ENCODE peak calls at places on chromosome 14, in four cellular contexts. N, B, X and E are unnamed samples.

GRCh38 chr14:38202444-38203191 is 5.1 kb upstream of the SSTR1 start:
- DNase-seq in N (no peak), B (no peak), X (no peak), E (no peak)

GRCh38 chr14:61458766-61459165 is 137.4 kb downstream of the PRKCH start:
- DNase-seq in N (no peak), B (no peak), X (no peak), E (no peak)

GRCh38 chr14:91968280-91968679 is 20.8 kb upstream of the FBLN5 start:
- DNase-seq in N (no peak), B (no peak), X (no peak), E (no peak)

GRCh38 chr14:24367506-24368214 is at the start of gene NFATC4:
- DNase-seq in N (peak), B (no peak), X (peak), E (peak)

GRCh38 chr14:100584056-100585031 is 2.9 kb downstream of the BEGAIN start:
- DNase-seq in N (no peak), B (no peak), X (peak), E (no peak)

GRCh38 chr14:66804141-66804540 is 296.2 kb downstream of the GPHN start:
- DNase-seq in N (no peak), B (no peak), X (no peak), E (no peak)

GRCh38 chr14:54776361-54777001 is 126.1 kb downstream of the GCH1 start:
- DNase-seq in N (peak), B (no peak), X (no peak), E (peak)

GRCh38 chr14:24325963-24326362 is 8.9 kb downstream of the ADCY4 start:
- DNase-seq in N (no peak), B (no peak), X (no peak), E (no peak)

GRCh38 chr14:106843951-106844483 is 1317.6 kb downstream of the TMEM121 start:
- DNase-seq in N (no peak), B (no peak), X (no peak), E (peak)

GRCh38 chr14:81062816-81063215 is 107.4 kb downstream of the TSHR start:
- DNase-seq in N (no peak), B (no peak), X (no peak), E (peak)

GRCh38 chr14:64440494-64440893 is 24.8 kb upstream of the AKAP5 start:
- DNase-seq in N (peak), B (no peak), X (no peak), E (no peak)

GRCh38 chr14:56119221-56119967 is 1.2 kb downstream of the PELI2 start:
- DNase-seq in N (peak), B (no peak), X (peak), E (peak)

GRCh38 chr14:98903371-98903770 is 368.6 kb downstream of the BCL11B start:
- DNase-seq in N (no peak), B (peak), X (no peak), E (no peak)

GRCh38 chr14:54682578-54682977 is 115.7 kb downstream of the SAMD4A start:
- DNase-seq in N (no peak), B (no peak), X (no peak), E (no peak)

GRCh38 chr14:74619672-74620131 is 7.7 kb upstream of the LTBP2 start:
- DNase-seq in N (peak), B (peak), X (no peak), E (peak)

GRCh38 chr14:100902792-100903191 is 730 bp downstream of the RTL1 start:
- DNase-seq in N (no peak), B (no peak), X (no peak), E (no peak)

GRCh38 chr14:103217538-103217937 is 94.3 kb downstream of the TNFAIP2 start:
- DNase-seq in N (no peak), B (no peak), X (no peak), E (no peak)

GRCh38 chr14:54529811-54530210 is 20.1 kb downstream of the CGRRF1 start:
- DNase-seq in N (peak), B (no peak), X (no peak), E (no peak)

GRCh38 chr14:53956427-53957201 is at the start of gene BMP4:
- DNase-seq in N (no peak), B (no peak), X (peak), E (peak)

GRCh38 chr14:39372656-39373055 is 59.6 kb downstream of the FBXO33 start:
- DNase-seq in N (peak), B (no peak), X (no peak), E (no peak)

GRCh38 chr14:31994391-31995033 is 82.6 kb upstream of the ARHGAP5 start:
- DNase-seq in N (no peak), B (no peak), X (no peak), E (no peak)

GRCh38 chr14:73295198-73295796 is 58.0 kb downstream of the PAPLN start:
- DNase-seq in N (peak), B (peak), X (no peak), E (peak)

GRCh38 chr14:74019743-74020142 is 594 bp downstream of the BBOF1 start:
- DNase-seq in N (peak), B (no peak), X (no peak), E (no peak)

GRCh38 chr14:77040995-77041744 is 12.7 kb upstream of the IRF2BPL start:
- DNase-seq in N (no peak), B (no peak), X (no peak), E (peak)

GRCh38 chr14:48275301-48275700 is 599.9 kb upstream of the MDGA2 start:
- DNase-seq in N (no peak), B (no peak), X (no peak), E (no peak)

GRCh38 chr14:105582639-105583038 is 56.3 kb downstream of the TMEM121 start:
- DNase-seq in N (peak), B (no peak), X (no peak), E (no peak)

GRCh38 chr14:81193924-81194633 is 26.7 kb downstream of the GTF2A1 start:
- DNase-seq in N (no peak), B (no peak), X (no peak), E (no peak)

GRCh38 chr14:92729632-92730358 is 18.6 kb downstream of the LGMN start:
- DNase-seq in N (peak), B (peak), X (no peak), E (no peak)

GRCh38 chr14:99575043-99576023 is 28.7 kb downstream of the CCDC85C start:
- DNase-seq in N (peak), B (peak), X (no peak), E (peak)

GRCh38 chr14:87252103-87252502 is 740.9 kb downstream of the GALC start:
- DNase-seq in N (no peak), B (no peak), X (no peak), E (no peak)

GRCh38 chr14:98962118-98962517 is 309.9 kb downstream of the BCL11B start:
- DNase-seq in N (no peak), B (no peak), X (no peak), E (no peak)

GRCh38 chr14:54209501-54210231 is 187.1 kb upstream of the CDKN3 start:
- DNase-seq in N (peak), B (no peak), X (no peak), E (no peak)

GRCh38 chr14:103908580-103908979 is 19.7 kb upstream of the TDRD9 start:
- DNase-seq in N (no peak), B (no peak), X (no peak), E (no peak)

GRCh38 chr14:68877993-68878575 is 85.2 kb upstream of the ZFP36L1 start:
- DNase-seq in N (no peak), B (no peak), X (no peak), E (no peak)

GRCh38 chr14:58829594-58829993 is 191.8 kb downstream of the DACT1 start:
- DNase-seq in N (no peak), B (peak), X (no peak), E (peak)

GRCh38 chr14:100747021-100747586 is 20.4 kb downstream of the DLK1 start:
- DNase-seq in N (peak), B (peak), X (no peak), E (peak)

GRCh38 chr14:92425101-92425500 is 88.5 kb upstream of the RIN3 start:
- DNase-seq in N (peak), B (peak), X (no peak), E (no peak)

GRCh38 chr14:77148510-77149231 is 7.1 kb upstream of the ZDHHC22 start:
- DNase-seq in N (no peak), B (no peak), X (no peak), E (no peak)

GRCh38 chr14:91035855-91036254 is 24.6 kb downstream of the RPS6KA5 start:
- DNase-seq in N (no peak), B (no peak), X (no peak), E (no peak)

DNA sequence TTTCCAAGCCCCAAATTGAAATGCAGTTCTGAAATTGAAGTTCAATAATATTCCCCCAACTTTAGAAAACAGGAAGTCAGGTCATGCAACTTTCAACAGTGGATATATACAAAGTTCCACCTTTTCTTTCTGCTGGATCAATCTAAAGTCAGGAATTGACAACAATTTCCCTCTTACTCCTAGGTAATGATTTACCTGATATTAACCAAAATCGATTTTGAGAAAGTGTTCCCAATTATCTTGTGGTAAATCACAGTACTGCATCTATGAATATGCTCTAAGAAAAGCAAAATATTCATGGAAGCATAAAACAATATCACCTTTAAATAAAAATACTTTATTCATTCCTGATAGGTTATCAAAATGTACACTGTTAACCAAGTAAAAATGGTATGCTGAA is 28.4 kb downstream of the BDKRB1 start:
- DNase-seq in N (no peak), B (no peak), X (no peak), E (no peak)
- TF ChIP-seq CTCF in N (no peak), B (no peak), X (no peak), E (peak)

GRCh38 chr14:35438910-35439713 is 34.6 kb upstream of the NFKBIA start:
- DNase-seq in N (no peak), B (peak), X (no peak), E (no peak)
- TF ChIP-seq CTCF in N (peak), B (peak), X (peak), E (no peak)

GRCh38 chr14:97180304-97181200 is 383.4 kb downstream of the VRK1 start:
- DNase-seq in N (peak), B (peak), X (no peak), E (no peak)

GRCh38 chr14:97179573-97179972 is 382.4 kb downstream of the VRK1 start:
- DNase-seq in N (no peak), B (no peak), X (no peak), E (no peak)

GRCh38 chr14:97187916-97188315 is 390.7 kb downstream of the VRK1 start:
- DNase-seq in N (no peak), B (no peak), X (no peak), E (no peak)

DNA sequence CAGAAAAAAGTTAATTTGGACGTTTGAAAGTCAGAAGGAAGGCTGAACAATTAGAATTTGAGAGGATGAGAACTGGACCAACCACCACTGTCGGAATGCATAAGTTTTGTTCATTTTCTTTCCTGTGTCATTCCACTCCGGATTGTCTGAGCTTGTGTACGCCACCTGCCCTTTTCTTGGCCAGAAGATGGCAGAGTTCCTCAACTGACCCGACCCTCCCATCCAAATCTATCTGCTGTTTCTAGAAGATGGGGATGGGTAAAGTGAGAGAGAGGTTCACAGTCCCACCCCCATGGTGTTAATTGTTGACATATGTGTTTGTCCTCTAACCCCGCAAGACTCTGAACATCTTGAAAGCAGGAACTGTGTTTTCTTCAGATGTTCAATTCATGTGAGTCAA is 388.0 kb downstream of the VRK1 start:
- DNase-seq in N (peak), B (peak), X (no peak), E (no peak)
- TF ChIP-seq CTCF in N (peak), B (peak), X (peak), E (no peak)

DNA sequence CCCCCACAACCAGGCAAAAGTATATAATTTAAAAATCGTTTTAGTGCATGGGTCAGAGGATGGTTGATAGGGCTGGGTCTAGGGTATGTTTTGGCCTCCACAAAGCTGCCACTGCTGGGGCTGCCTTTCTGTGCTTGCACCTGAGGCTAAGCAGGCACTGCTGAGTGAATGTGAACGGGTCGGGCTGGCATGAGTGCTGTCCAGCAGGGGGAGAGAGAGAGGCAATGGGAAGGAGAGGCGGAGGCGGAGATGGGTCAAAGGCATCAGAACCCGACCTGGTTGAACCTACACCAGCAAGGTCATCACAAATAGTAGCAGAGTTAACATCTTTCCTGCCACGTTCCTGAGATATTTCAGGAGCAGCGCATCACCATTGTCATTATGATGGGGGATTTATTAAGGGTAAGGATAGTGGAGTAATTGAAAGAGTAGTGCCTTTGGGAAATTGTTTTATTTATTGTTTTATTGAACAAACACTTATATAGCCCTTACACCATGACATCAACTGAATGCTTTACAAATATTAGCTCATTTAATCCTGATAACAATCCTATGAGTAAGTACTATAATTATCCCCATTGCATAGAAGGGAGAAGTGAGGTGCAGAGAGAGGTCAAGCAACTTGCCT is 5.8 kb upstream of the NRXN3 start:
- DNase-seq in N (no peak), B (peak), X (peak), E (peak)
- TF ChIP-seq CTCF in N (no peak), B (no peak), X (peak), E (peak)

GRCh38 chr14:23299558-23299957 is 3.1 kb downstream of the PPP1R3E start:
- DNase-seq in N (peak), B (no peak), X (no peak), E (no peak)
- TF ChIP-seq CTCF in N (peak), B (peak), X (peak), E (no peak)

DNA sequence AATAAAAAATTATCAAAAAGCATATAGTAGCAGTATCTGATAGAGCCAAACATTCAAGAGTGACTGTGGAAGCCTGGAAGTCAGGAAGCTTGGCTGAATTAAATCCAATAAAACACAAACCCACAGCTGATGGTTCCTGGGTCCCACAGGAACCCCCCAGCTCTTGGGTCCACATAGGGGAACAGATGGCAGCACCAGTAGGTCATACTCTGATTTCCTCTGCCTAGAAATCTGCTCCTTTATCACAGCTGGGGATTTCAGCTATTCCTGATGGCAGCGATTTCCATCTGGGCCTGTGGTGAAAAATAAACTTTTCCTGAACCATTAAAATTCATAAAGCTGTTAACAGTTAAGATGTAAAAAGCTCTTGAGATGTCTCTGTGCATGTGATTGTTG is 202.0 kb upstream of the FRMD6 start:
- DNase-seq in N (no peak), B (no peak), X (peak), E (no peak)
- TF ChIP-seq CTCF in N (no peak), B (no peak), X (no peak), E (no peak)

GRCh38 chr14:52650774-52651173 is 44.6 kb downstream of the ERO1A start:
- DNase-seq in N (peak), B (no peak), X (no peak), E (no peak)
- TF ChIP-seq CTCF in N (peak), B (no peak), X (no peak), E (no peak)

GRCh38 chr14:37195327-37195726 is 2.4 kb upstream of the MIPOL1 start:
- DNase-seq in N (peak), B (no peak), X (no peak), E (peak)

GRCh38 chr14:37198907-37199306 is 1.2 kb downstream of the MIPOL1 start:
- DNase-seq in N (no peak), B (no peak), X (no peak), E (no peak)

GRCh38 chr14:37196604-37197420 is 925 bp upstream of the MIPOL1 start:
- DNase-seq in N (no peak), B (no peak), X (no peak), E (no peak)

GRCh38 chr14:37198273-37198598 is 499 bp downstream of the MIPOL1 start:
- DNase-seq in N (no peak), B (no peak), X (no peak), E (no peak)

DNA sequence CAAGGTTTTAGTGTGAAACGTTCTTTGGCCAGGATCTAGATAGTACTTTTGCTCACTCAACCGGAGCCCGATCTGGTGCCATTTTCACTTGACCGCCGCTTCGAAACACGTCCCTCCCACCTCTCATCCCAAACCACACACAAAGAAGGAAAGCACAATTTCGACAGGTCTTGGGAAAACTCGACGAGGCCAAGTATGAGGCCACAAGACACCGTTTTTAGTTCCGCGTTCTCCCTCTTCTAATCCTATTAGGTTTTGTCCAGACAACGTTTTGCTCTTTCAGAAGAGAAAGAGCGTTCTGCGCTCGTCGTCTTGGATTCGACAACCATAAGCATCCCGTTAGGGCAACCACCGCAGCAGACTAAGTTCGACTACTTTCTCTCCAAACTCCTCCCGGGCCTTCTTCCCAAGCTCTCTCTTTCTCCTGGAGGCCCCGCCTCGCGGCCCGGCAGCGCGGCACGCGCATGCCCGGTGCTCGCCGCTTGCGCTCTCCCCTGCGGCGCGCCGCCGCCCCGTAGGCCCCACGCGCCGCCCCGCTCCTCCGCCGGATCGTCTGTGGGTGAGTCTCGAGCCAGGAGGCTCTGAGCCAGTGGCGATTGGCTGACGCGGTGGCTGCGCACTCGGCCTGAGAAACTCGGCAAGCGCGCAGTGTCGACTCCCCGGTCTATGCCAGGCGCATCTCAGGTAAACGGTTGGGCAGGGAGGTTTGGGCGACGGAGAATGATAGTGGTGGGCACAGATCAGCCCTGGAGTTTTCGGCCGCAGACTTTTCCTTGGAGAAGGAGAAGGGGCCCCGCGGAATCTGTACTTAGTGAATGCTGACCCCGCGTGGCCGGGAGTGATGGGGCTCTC is at the start of gene MIPOL1:
- DNase-seq in N (peak), B (peak), X (peak), E (peak)
- TF ChIP-seq CTCF in N (peak), B (peak), X (no peak), E (no peak)

GRCh38 chr14:20118795-20119194 is 8.3 kb downstream of the OR4K17 start:
- DNase-seq in N (no peak), B (no peak), X (no peak), E (no peak)
- TF ChIP-seq CTCF in N (no peak), B (no peak), X (no peak), E (no peak)

DNA sequence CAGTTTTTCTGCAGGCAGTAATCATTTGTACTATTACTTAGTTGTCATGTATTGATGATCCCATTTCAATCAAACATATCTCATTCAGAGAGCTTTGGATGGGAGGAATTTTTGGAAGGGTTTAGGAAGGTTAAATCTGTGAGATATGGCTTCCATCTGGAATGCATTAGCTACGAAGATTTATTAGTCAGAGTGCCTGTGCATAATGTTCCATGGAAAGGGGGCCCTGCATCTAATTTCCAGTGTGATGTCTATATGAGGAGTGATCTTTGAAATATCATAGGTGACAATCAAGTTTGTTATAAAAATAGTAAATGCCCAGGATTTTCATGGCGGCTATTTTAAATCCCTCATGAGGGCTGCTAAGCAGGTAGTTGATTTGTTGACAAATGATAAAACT is 494.9 kb downstream of the EGLN3 start:
- DNase-seq in N (peak), B (no peak), X (no peak), E (no peak)
- TF ChIP-seq CTCF in N (no peak), B (no peak), X (no peak), E (no peak)